ENCODE peak calls at places on chromosomes 4 and X, in five cellular contexts. M, W, Y, B and E are unnamed samples.

GRCh38 chrX:63746278-63746677 is 38.7 kb downstream of the ARHGEF9 start:
- DNase-seq in W (no peak), B (no peak), Y (peak; percentile 7), M (no peak), E (no peak)

GRCh38 chrX:9272166-9272565 is 192.7 kb upstream of the TBL1X start:
- DNase-seq in Y (no peak), M (no peak), B (no peak), W (no peak), E (no peak)

GRCh38 chrX:11557120-11557519 is 108.6 kb downstream of the ARHGAP6 start:
- DNase-seq in M (no peak), B (peak; percentile 7), W (no peak), Y (peak; percentile 78), E (no peak)

GRCh38 chrX:48933757-48934156 is 14.9 kb upstream of the PIM2 start:
- DNase-seq in B (no peak), M (no peak), W (no peak), Y (no peak), E (no peak)

GRCh38 chr4:153684182-153685073 is at the start of gene TLR2:
- DNase-seq in M (peak; percentile 41), B (no peak), Y (peak; percentile 26), W (peak; percentile 8), E (peak; percentile 77)

GRCh38 chr4:151460434-151460833 is 51.5 kb downstream of the FHIP1A start:
- DNase-seq in Y (no peak), B (no peak), W (no peak), M (no peak), E (no peak)

GRCh38 chrX:110310896-110311295 is 7.0 kb downstream of the AMMECR1 start:
- DNase-seq in W (no peak), B (no peak), M (no peak), Y (peak; percentile 9), E (no peak)

GRCh38 chr4:80128941-80129340 is 55.9 kb upstream of the ANTXR2 start:
- DNase-seq in W (no peak), B (no peak), M (no peak), Y (no peak), E (no peak)

GRCh38 chr4:10276152-10276551 is 159.6 kb upstream of the WDR1 start:
- DNase-seq in B (no peak), Y (no peak), W (no peak), M (no peak), E (no peak)

GRCh38 chr4:14264437-14264836 is 636.9 kb upstream of the BOD1L1 start:
- DNase-seq in B (no peak), W (no peak), Y (no peak), M (no peak), E (peak; percentile 20)

GRCh38 chr4:172042714-172043114 is 229.5 kb downstream of the GALNTL6 start:
- DNase-seq in B (no peak), M (no peak), W (peak; percentile 85), Y (peak; percentile 3), E (no peak)

GRCh38 chr4:768995-769394 is 56.9 kb downstream of the CPLX1 start:
- DNase-seq in M (no peak), B (no peak), W (no peak), Y (no peak), E (no peak)

GRCh38 chr4:158801066-158801465 is 32.2 kb downstream of the FNIP2 start:
- DNase-seq in Y (no peak), B (no peak), W (no peak), M (no peak), E (no peak)

GRCh38 chr4:89266128-89266527 is 41.5 kb downstream of the GPRIN3 start:
- DNase-seq in B (no peak), M (no peak), W (no peak), Y (no peak), E (no peak)

GRCh38 chr4:169064281-169064680 is 54.2 kb upstream of the CBR4 start:
- DNase-seq in M (no peak), Y (no peak), W (no peak), B (no peak), E (no peak)

GRCh38 chrX:56745019-56745418 is 16.0 kb downstream of the NBDY start:
- DNase-seq in Y (peak; percentile 84), M (no peak), B (peak; percentile 1), W (no peak), E (no peak)

GRCh38 chrX:9267415-9267814 is 197.4 kb upstream of the TBL1X start:
- DNase-seq in M (no peak), Y (no peak), B (no peak), W (no peak), E (no peak)

GRCh38 chr4:78596111-78596742 is 44.7 kb downstream of the ANXA3 start:
- DNase-seq in M (no peak), Y (no peak), B (no peak), W (no peak), E (no peak)

GRCh38 chr4:149986916-149987315 is 91.3 kb upstream of the DCLK2 start:
- DNase-seq in Y (no peak), M (no peak), W (no peak), B (no peak), E (no peak)